ENCODE peak calls at places on chromosomes 6 and 20, in seven cellular contexts. K is substantia nigra; Q is stomach; A is thoracic aorta; R is CD4-positive, alpha-beta T cell; S is tibial nerve; N is CD8-positive, alpha-beta memory T cell. B is an unnamed sample.

GRCh38 chr6:131400054-131400781 is 172.8 kb upstream of the ARG1 start:
- DNase-seq in K (no peak), Q (no peak), A (no peak), R (no peak), S (no peak), N (no peak), B (no peak)

GRCh38 chr6:34059136-34059731 is 86.7 kb downstream of the GRM4 start:
- DNase-seq in K (no peak), Q (no peak), A (no peak), R (no peak), S (no peak), N (no peak), B (no peak)

GRCh38 chr20:47142782-47143170 is 213.7 kb downstream of the ZMYND8 start:
- DNase-seq in K (no peak), Q (no peak), A (no peak), R (no peak), S (no peak), N (no peak), B (no peak)

GRCh38 chr6:162705736-162706135 is 21.8 kb downstream of the PRKN start:
- DNase-seq in K (no peak), Q (no peak), A (no peak), R (no peak), S (no peak), N (no peak), B (no peak)

GRCh38 chr6:41336824-41337223 is 1.4 kb downstream of the NCR2 start:
- DNase-seq in K (no peak), Q (no peak), A (no peak), R (no peak), S (no peak), N (no peak), B (no peak)

GRCh38 chr6:149925253-149925973 is 2.5 kb upstream of the RAET1G start:
- DNase-seq in K (no peak), Q (no peak), A (no peak), R (no peak), S (no peak), N (no peak), B (no peak)

GRCh38 chr6:131923356-131923755 is 27.8 kb downstream of the CCN2 start:
- DNase-seq in K (no peak), Q (peak), A (no peak), R (no peak), S (peak), N (no peak), B (no peak)

GRCh38 chr6:170042596-170043118 is 248.2 kb downstream of the DLL1 start:
- DNase-seq in K (no peak), Q (no peak), A (no peak), R (no peak), S (no peak), N (no peak), B (no peak)

GRCh38 chr20:48703107-48703506 is 124.7 kb downstream of the PREX1 start:
- DNase-seq in K (peak), Q (peak), A (no peak), R (no peak), S (no peak), N (no peak), B (peak)

GRCh38 chr6:75532521-75532920 is 38.9 kb upstream of the FILIP1 start:
- DNase-seq in K (no peak), Q (no peak), A (no peak), R (no peak), S (no peak), N (no peak), B (no peak)

GRCh38 chr6:34036357-34037069 is 109.4 kb downstream of the GRM4 start:
- DNase-seq in K (no peak), Q (no peak), A (no peak), R (no peak), S (no peak), N (no peak), B (no peak)

GRCh38 chr6:116210750-116211425 is 43.0 kb downstream of the TSPYL4 start:
- DNase-seq in K (no peak), Q (no peak), A (no peak), R (no peak), S (no peak), N (no peak), B (no peak)

GRCh38 chr20:41249371-41249770 is 68.2 kb downstream of the ZHX3 start:
- DNase-seq in K (no peak), Q (no peak), A (no peak), R (no peak), S (peak), N (no peak), B (peak)

GRCh38 chr6:38404355-38404754 is 235.4 kb downstream of the BTBD9 start:
- DNase-seq in K (no peak), Q (no peak), A (no peak), R (no peak), S (no peak), N (no peak), B (no peak)

GRCh38 chr6:105001906-105002305 is 45.0 kb downstream of the LIN28B start:
- DNase-seq in K (no peak), Q (no peak), A (no peak), R (no peak), S (no peak), N (no peak), B (no peak)

GRCh38 chr20:36543187-36544133 is 2.1 kb downstream of the MYL9 start:
- DNase-seq in K (no peak), Q (no peak), A (peak), R (no peak), S (peak), N (no peak), B (peak)

GRCh38 chr6:130482645-130483390 is 117.0 kb downstream of the TMEM200A start:
- DNase-seq in K (no peak), Q (no peak), A (no peak), R (no peak), S (no peak), N (no peak), B (no peak)

GRCh38 chr20:23754731-23755130 is 4.0 kb upstream of the CST1 start:
- DNase-seq in K (no peak), Q (no peak), A (no peak), R (no peak), S (no peak), N (no peak), B (no peak)

GRCh38 chr6:169967687-169968086 is 216.3 kb downstream of the ERMARD start:
- DNase-seq in K (no peak), Q (no peak), A (no peak), R (no peak), S (no peak), N (no peak), B (no peak)

GRCh38 chr6:36875250-36875633 is 639 bp upstream of the PPIL1 start:
- DNase-seq in K (no peak), Q (no peak), A (no peak), R (no peak), S (no peak), N (no peak), B (no peak)

GRCh38 chr20:41392295-41392694 is 25.7 kb upstream of the EMILIN3 start:
- DNase-seq in K (no peak), Q (no peak), A (no peak), R (no peak), S (no peak), N (no peak), B (no peak)

GRCh38 chr6:159758031-159759001 is 3.5 kb upstream of the ACAT2 start:
- DNase-seq in K (no peak), Q (no peak), A (no peak), R (no peak), S (no peak), N (no peak), B (no peak)

GRCh38 chr6:85460951-85461805 is 11.3 kb downstream of the NT5E start:
- DNase-seq in K (no peak), Q (no peak), A (no peak), R (no peak), S (no peak), N (peak), B (peak)

GRCh38 chr6:40265615-40266014 is 321.5 kb downstream of the LRFN2 start:
- DNase-seq in K (no peak), Q (no peak), A (no peak), R (no peak), S (no peak), N (no peak), B (no peak)

GRCh38 chr6:111626446-111626845 is 20.8 kb upstream of the TRAF3IP2 start:
- DNase-seq in K (no peak), Q (no peak), A (no peak), R (no peak), S (no peak), N (no peak), B (peak)

GRCh38 chr20:22763257-22763906 is 179.0 kb upstream of the FOXA2 start:
- DNase-seq in K (no peak), Q (peak), A (no peak), R (no peak), S (no peak), N (no peak), B (peak)

GRCh38 chr6:44179072-44179536 is 20.5 kb downstream of the CAPN11 start:
- DNase-seq in K (no peak), Q (no peak), A (no peak), R (no peak), S (no peak), N (no peak), B (no peak)

GRCh38 chr6:7021306-7021705 is 86.5 kb upstream of the RREB1 start:
- DNase-seq in K (no peak), Q (no peak), A (no peak), R (no peak), S (no peak), N (no peak), B (no peak)

GRCh38 chr20:11041396-11041795 is 367.6 kb upstream of the JAG1 start:
- DNase-seq in K (no peak), Q (no peak), A (no peak), R (no peak), S (no peak), N (no peak), B (no peak)

GRCh38 chr6:17289491-17290106 is 8.4 kb downstream of the RBM24 start:
- DNase-seq in K (no peak), Q (no peak), A (peak), R (no peak), S (peak), N (no peak), B (peak)

GRCh38 chr20:25011261-25011660 is 18.7 kb upstream of the APMAP start:
- DNase-seq in K (no peak), Q (no peak), A (no peak), R (no peak), S (no peak), N (no peak), B (peak)

DNA sequence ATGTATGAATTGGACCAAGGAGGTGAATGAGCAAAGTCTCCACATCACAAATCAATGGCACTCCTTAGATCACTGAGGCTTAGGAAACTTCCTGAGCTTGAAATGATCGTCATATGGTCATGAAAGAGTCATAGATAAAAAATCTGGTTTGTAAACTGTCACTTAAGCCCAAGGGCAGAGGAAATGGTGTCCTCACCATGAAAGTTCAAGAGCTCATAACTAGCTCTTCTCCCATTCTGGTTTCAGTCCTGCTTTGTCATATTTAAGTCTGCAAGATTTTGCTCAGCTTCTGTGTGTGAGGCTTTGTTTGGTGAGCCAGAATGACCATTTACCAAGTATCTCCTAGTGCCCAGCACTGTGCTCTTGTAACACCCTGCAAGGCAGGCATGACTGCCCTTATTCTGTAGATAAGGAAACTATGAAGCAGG is 60.5 kb downstream of the GJA10 start:
- DNase-seq in K (no peak), Q (no peak), A (no peak), R (no peak), S (no peak), N (peak), B (no peak)
- H3K27ac ChIP-seq in K (no peak), Q (no peak), A (no peak), R (peak), S (no peak), N (no peak), B (no peak)

GRCh38 chr6:148347076-148348054 is 4.7 kb downstream of the SASH1 start:
- DNase-seq in K (no peak), Q (no peak), A (no peak), R (no peak), S (no peak), N (no peak), B (no peak)
- H3K27ac ChIP-seq in K (peak), Q (no peak), A (peak), R (no peak), S (no peak), N (no peak), B (no peak)

GRCh38 chr20:64151634-64152530 is 12.4 kb upstream of the MYT1 start:
- DNase-seq in K (no peak), Q (no peak), A (no peak), R (no peak), S (no peak), N (no peak), B (no peak)
- H3K27ac ChIP-seq in K (no peak), Q (no peak), A (no peak), R (no peak), S (no peak), N (no peak), B (no peak)

GRCh38 chr6:83558975-83559374 is 46.6 kb downstream of the PRSS35 start:
- DNase-seq in K (no peak), Q (no peak), A (no peak), R (no peak), S (no peak), N (no peak), B (no peak)
- H3K27ac ChIP-seq in K (no peak), Q (no peak), A (no peak), R (no peak), S (no peak), N (no peak), B (no peak)

GRCh38 chr6:32176476-32177181 is 745 bp upstream of the AGPAT1 start:
- DNase-seq in K (no peak), Q (no peak), A (no peak), R (no peak), S (no peak), N (no peak), B (no peak)

GRCh38 chr6:32175711-32176475 is at the start of gene AGPAT1:
- DNase-seq in K (peak), Q (peak), A (peak), R (peak), S (peak), N (peak), B (peak)

GRCh38 chr6:32177182-32177787 is 920 bp upstream of the RNF5 start:
- DNase-seq in K (no peak), Q (no peak), A (no peak), R (peak), S (no peak), N (no peak), B (no peak)

GRCh38 chr6:32174416-32174815 is 1.5 kb downstream of the AGPAT1 start:
- DNase-seq in K (no peak), Q (no peak), A (no peak), R (no peak), S (no peak), N (no peak), B (no peak)

GRCh38 chr6:32175322-32175710 is 568 bp downstream of the AGPAT1 start:
- DNase-seq in K (no peak), Q (no peak), A (no peak), R (no peak), S (no peak), N (no peak), B (no peak)
- H3K27ac ChIP-seq in K (peak), Q (peak), A (peak), R (peak), S (peak), N (peak), B (peak)

DNA sequence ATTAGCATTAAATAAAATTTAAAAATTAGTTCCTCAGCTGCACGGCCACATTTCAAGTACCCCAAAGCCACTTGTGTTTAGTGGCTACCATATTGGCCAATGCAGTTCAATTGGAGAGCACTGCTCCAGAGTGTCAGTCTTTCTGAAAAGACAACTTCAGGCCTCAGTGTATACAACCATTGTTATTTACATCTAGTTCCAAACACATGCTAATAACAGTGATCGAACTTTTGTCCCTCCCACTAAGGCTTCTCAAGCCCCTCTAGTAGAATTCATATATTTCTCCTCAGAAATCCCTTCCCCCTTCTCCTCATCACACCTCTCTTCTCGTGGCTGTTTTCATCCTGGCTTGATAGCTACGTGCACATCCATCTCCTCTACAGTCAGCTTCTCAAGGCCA is 32.9 kb downstream of the HIVEP2 start:
- DNase-seq in K (no peak), Q (no peak), A (no peak), R (no peak), S (no peak), N (no peak), B (no peak)
- H3K27ac ChIP-seq in K (no peak), Q (no peak), A (no peak), R (peak), S (no peak), N (no peak), B (no peak)

DNA sequence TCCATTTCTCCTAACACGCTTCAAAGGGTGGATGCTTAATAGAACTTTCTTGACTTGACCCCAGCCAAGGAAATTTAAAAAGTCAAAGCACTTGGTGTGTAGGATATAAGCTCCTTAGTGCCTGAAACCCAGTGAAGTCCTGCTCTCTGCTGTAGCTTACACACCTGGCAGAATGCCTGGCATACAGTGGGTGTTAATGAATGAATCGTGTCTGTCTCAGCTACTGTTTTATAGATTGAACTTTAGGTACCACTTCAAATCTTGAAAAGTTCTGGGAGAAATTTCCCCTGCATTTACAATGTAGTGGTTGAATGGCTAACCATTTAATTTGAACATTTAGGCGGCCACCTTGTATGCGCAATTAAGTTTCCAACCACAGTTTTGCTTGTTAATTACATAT is 70.5 kb upstream of the ZNF217 start:
- DNase-seq in K (no peak), Q (peak), A (no peak), R (no peak), S (no peak), N (no peak), B (no peak)
- H3K27ac ChIP-seq in K (no peak), Q (no peak), A (no peak), R (no peak), S (no peak), N (no peak), B (no peak)

GRCh38 chr20:62415354-62416111 is 8.4 kb upstream of the CABLES2 start:
- DNase-seq in K (no peak), Q (no peak), A (no peak), R (no peak), S (no peak), N (no peak), B (no peak)

GRCh38 chr20:62412194-62413024 is 5.3 kb upstream of the CABLES2 start:
- DNase-seq in K (no peak), Q (no peak), A (no peak), R (no peak), S (no peak), N (no peak), B (no peak)

GRCh38 chr20:62411479-62412193 is 4.6 kb upstream of the CABLES2 start:
- DNase-seq in K (no peak), Q (peak), A (no peak), R (no peak), S (no peak), N (no peak), B (no peak)

GRCh38 chr20:62413025-62413580 is 6.0 kb upstream of the CABLES2 start:
- DNase-seq in K (no peak), Q (no peak), A (no peak), R (no peak), S (no peak), N (no peak), B (no peak)

GRCh38 chr20:62413896-62414481 is 6.9 kb upstream of the CABLES2 start:
- DNase-seq in K (no peak), Q (no peak), A (no peak), R (no peak), S (no peak), N (no peak), B (no peak)
- H3K27ac ChIP-seq in K (no peak), Q (no peak), A (no peak), R (no peak), S (no peak), N (no peak), B (no peak)

B was measured in tibial artery.